ENCODE peak calls at places on chromosome 9, in ten cellular contexts. E is activated CD4-positive, alpha-beta T cell treated with anti-CD3 and anti-CD28 coated beads, Interleukin-2, amount 50 U/mL, for 1 hour; F is activated naive CD4-positive, alpha-beta T cell treated with anti-CD3 and anti-CD28 coated beads, Interleukin-2, amount 10 ng/mL, durations not matched to agents 7 days and 5 days; X is NCI-H1694 treated with DMSO at 0.1 percent for 48 hours; S is amniotic stem cell; D is mesendoderm; T is progenitor cell of endocrine pancreas; Z is psoas muscle; O is HT1080; V is endodermal cell. U is an unnamed sample.

GRCh38 chr9:121369595-121370265 is at the start of gene STOM:
- DNase-seq in E (peak), F (peak), X (no peak), S (peak), D (no peak), T (no peak), Z (peak), O (no peak), V (no peak), U (peak)

GRCh38 chr9:99167694-99168093 is 54.0 kb downstream of the ALG2 start:
- DNase-seq in E (no peak), F (peak), X (no peak), S (no peak), D (no peak), T (no peak), Z (no peak), O (no peak), V (no peak), U (no peak)

GRCh38 chr9:127330501-127330900 is 65.9 kb downstream of the GARNL3 start:
- DNase-seq in E (no peak), F (no peak), X (no peak), S (no peak), D (no peak), T (no peak), Z (no peak), O (no peak), V (no peak), U (no peak)

GRCh38 chr9:91681461-91682305 is 258.1 kb upstream of the NFIL3 start:
- DNase-seq in E (peak), F (peak), X (peak), S (no peak), D (peak), T (peak), Z (peak), O (no peak), V (peak), U (no peak)

GRCh38 chr9:126298319-126298801 is 28.3 kb upstream of the MVB12B start:
- DNase-seq in E (no peak), F (no peak), X (peak), S (no peak), D (no peak), T (no peak), Z (no peak), O (no peak), V (no peak), U (no peak)

GRCh38 chr9:123556464-123557435 is 200.8 kb downstream of the CRB2 start:
- DNase-seq in E (no peak), F (no peak), X (no peak), S (no peak), D (peak), T (no peak), Z (no peak), O (peak), V (peak), U (no peak)

GRCh38 chr9:107242073-107243063 is 40.7 kb upstream of the RAD23B start:
- DNase-seq in E (no peak), F (no peak), X (peak), S (no peak), D (peak), T (no peak), Z (no peak), O (peak), V (no peak), U (peak)

GRCh38 chr9:81317223-81317622 is 372.1 kb downstream of the TLE1 start:
- DNase-seq in E (no peak), F (no peak), X (no peak), S (no peak), D (no peak), T (no peak), Z (no peak), O (no peak), V (no peak), U (no peak)

GRCh38 chr9:130732131-130732530 is 38.6 kb downstream of the EXOSC2 start:
- DNase-seq in E (no peak), F (no peak), X (peak), S (no peak), D (peak), T (no peak), Z (no peak), O (peak), V (peak), U (peak)

GRCh38 chr9:126521089-126521488 is 92.6 kb upstream of the LMX1B start:
- DNase-seq in E (no peak), F (no peak), X (no peak), S (no peak), D (peak), T (no peak), Z (no peak), O (no peak), V (no peak), U (no peak)

GRCh38 chr9:94950733-94951590 is 224.5 kb downstream of the AOPEP start:
- DNase-seq in E (no peak), F (peak), X (peak), S (no peak), D (no peak), T (no peak), Z (no peak), O (peak), V (peak), U (peak)

GRCh38 chr9:91658513-91659105 is 235.0 kb upstream of the NFIL3 start:
- DNase-seq in E (no peak), F (no peak), X (peak), S (no peak), D (no peak), T (no peak), Z (no peak), O (no peak), V (no peak), U (no peak)

GRCh38 chr9:112283854-112284253 is 49.6 kb downstream of the PTBP3 start:
- DNase-seq in E (no peak), F (no peak), X (no peak), S (no peak), D (peak), T (no peak), Z (no peak), O (no peak), V (no peak), U (peak)

GRCh38 chr9:131608469-131609115 is 63.3 kb downstream of the PRRT1B start:
- DNase-seq in E (no peak), F (no peak), X (peak), S (peak), D (peak), T (no peak), Z (peak), O (peak), V (peak), U (no peak)

GRCh38 chr9:70006299-70006698 is 37.3 kb upstream of the MAMDC2 start:
- DNase-seq in E (no peak), F (no peak), X (no peak), S (no peak), D (no peak), T (no peak), Z (no peak), O (no peak), V (no peak), U (no peak)

GRCh38 chr9:114366334-114367128 is 21.3 kb downstream of the AKNA start:
- DNase-seq in E (peak), F (peak), X (no peak), S (peak), D (no peak), T (no peak), Z (no peak), O (peak), V (no peak), U (no peak)

GRCh38 chr9:14423816-14424261 is 109.9 kb upstream of the NFIB start:
- DNase-seq in E (no peak), F (no peak), X (no peak), S (no peak), D (peak), T (no peak), Z (no peak), O (peak), V (peak), U (no peak)

GRCh38 chr9:73264636-73265035 is 113.0 kb downstream of the ANXA1 start:
- DNase-seq in E (no peak), F (no peak), X (no peak), S (no peak), D (no peak), T (no peak), Z (no peak), O (peak), V (no peak), U (no peak)

GRCh38 chr9:125785187-125785840 is 38.1 kb downstream of the PBX3 start:
- DNase-seq in E (no peak), F (no peak), X (no peak), S (no peak), D (no peak), T (no peak), Z (no peak), O (no peak), V (no peak), U (no peak)

GRCh38 chr9:7058539-7058938 is 300.8 kb downstream of the KDM4C start:
- DNase-seq in E (no peak), F (no peak), X (no peak), S (no peak), D (no peak), T (no peak), Z (no peak), O (no peak), V (no peak), U (peak)

GRCh38 chr9:128151343-128152132 is 2.3 kb downstream of the LCN2 start:
- DNase-seq in E (no peak), F (no peak), X (no peak), S (no peak), D (no peak), T (no peak), Z (peak), O (no peak), V (peak), U (no peak)

GRCh38 chr9:2241461-2241874 is 226.3 kb downstream of the SMARCA2 start:
- DNase-seq in E (no peak), F (peak), X (peak), S (no peak), D (peak), T (peak), Z (peak), O (no peak), V (peak), U (no peak)

GRCh38 chr9:121718063-121718462 is 66.6 kb downstream of the DAB2IP start:
- DNase-seq in E (no peak), F (no peak), X (peak), S (no peak), D (no peak), T (no peak), Z (no peak), O (no peak), V (peak), U (peak)

GRCh38 chr9:82152181-82152580 is 163.6 kb downstream of the SPATA31D1 start:
- DNase-seq in E (no peak), F (no peak), X (no peak), S (no peak), D (no peak), T (no peak), Z (no peak), O (peak), V (no peak), U (no peak)

GRCh38 chr9:81631213-81631745 is 58.1 kb downstream of the TLE1 start:
- DNase-seq in E (no peak), F (no peak), X (no peak), S (no peak), D (no peak), T (no peak), Z (no peak), O (no peak), V (no peak), U (no peak)

GRCh38 chr9:16867571-16868311 is 2.7 kb downstream of the BNC2 start:
- DNase-seq in E (no peak), F (no peak), X (no peak), S (no peak), D (peak), T (no peak), Z (no peak), O (peak), V (no peak), U (peak)

GRCh38 chr9:120931278-120932085 is 4.9 kb upstream of the TRAF1 start:
- DNase-seq in E (no peak), F (peak), X (peak), S (no peak), D (no peak), T (no peak), Z (no peak), O (peak), V (peak), U (peak)

GRCh38 chr9:120925535-120926396 is 830 bp downstream of the TRAF1 start:
- DNase-seq in E (peak), F (peak), X (no peak), S (peak), D (no peak), T (no peak), Z (no peak), O (peak), V (no peak), U (no peak)

GRCh38 chr9:97907051-97907450 is 15.2 kb downstream of the TRMO start:
- DNase-seq in E (no peak), F (peak), X (no peak), S (no peak), D (no peak), T (no peak), Z (no peak), O (no peak), V (no peak), U (no peak)

GRCh38 chr9:106771618-106772017 is 91.3 kb upstream of the ZNF462 start:
- DNase-seq in E (no peak), F (no peak), X (no peak), S (no peak), D (peak), T (no peak), Z (peak), O (no peak), V (no peak), U (no peak)

GRCh38 chr9:136899196-136899595 is 12.9 kb downstream of the TRAF2 start:
- DNase-seq in E (no peak), F (no peak), X (no peak), S (no peak), D (no peak), T (no peak), Z (no peak), O (no peak), V (no peak), U (no peak)

GRCh38 chr9:69820955-69821788 is 555 bp downstream of the CFAP95 start:
- DNase-seq in E (no peak), F (no peak), X (no peak), S (no peak), D (no peak), T (no peak), Z (no peak), O (no peak), V (peak), U (no peak)

GRCh38 chr9:16475996-16476395 is 394.5 kb downstream of the BNC2 start:
- DNase-seq in E (no peak), F (no peak), X (no peak), S (no peak), D (no peak), T (no peak), Z (no peak), O (peak), V (no peak), U (no peak)

GRCh38 chr9:83130541-83130940 is 67.6 kb upstream of the RASEF start:
- DNase-seq in E (no peak), F (no peak), X (no peak), S (no peak), D (no peak), T (no peak), Z (no peak), O (peak), V (no peak), U (no peak)

GRCh38 chr9:19967567-19968459 is 179.0 kb upstream of the SLC24A2 start:
- DNase-seq in E (no peak), F (no peak), X (peak), S (no peak), D (peak), T (no peak), Z (no peak), O (no peak), V (peak), U (peak)

GRCh38 chr9:70484232-70485130 is 70.0 kb upstream of the KLF9 start:
- DNase-seq in E (no peak), F (no peak), X (peak), S (no peak), D (peak), T (no peak), Z (no peak), O (peak), V (peak), U (peak)